ENCODE peak calls at places on chromosomes 3 and 15, in seven cellular contexts. One of them, this sample, is unnamed.

GRCh38 chr3:181493423-181493822 is 218.3 kb upstream of the SOX2 start:
- DNase-seq in stimulated activated CD8-positive, alpha-beta memory T cell treated with anti-CD3 and anti-CD28 coated beads, Interleukin-7, amount 100 ng/mL, for 1 hour: no peak
- DNase-seq in frontal cortex: no peak
- DNase-seq in body of pancreas: no peak
- DNase-seq in mesothelial cell of epicardium: no peak
- DNase-seq in neuronal stem cell: no peak
- DNase-seq in LoVo: no peak
- DNase-seq in this sample: no peak

GRCh38 chr15:100852630-100853029 is 27.0 kb upstream of the ALDH1A3 start:
- DNase-seq in stimulated activated CD8-positive, alpha-beta memory T cell treated with anti-CD3 and anti-CD28 coated beads, Interleukin-7, amount 100 ng/mL, for 1 hour: no peak
- DNase-seq in frontal cortex: no peak
- DNase-seq in body of pancreas: no peak
- DNase-seq in mesothelial cell of epicardium: no peak
- DNase-seq in neuronal stem cell: no peak
- DNase-seq in LoVo: no peak
- DNase-seq in this sample: no peak

GRCh38 chr3:89955141-89955540 is 847.7 kb downstream of the EPHA3 start:
- DNase-seq in stimulated activated CD8-positive, alpha-beta memory T cell treated with anti-CD3 and anti-CD28 coated beads, Interleukin-7, amount 100 ng/mL, for 1 hour: no peak
- DNase-seq in frontal cortex: no peak
- DNase-seq in body of pancreas: no peak
- DNase-seq in mesothelial cell of epicardium: no peak
- DNase-seq in neuronal stem cell: no peak
- DNase-seq in LoVo: no peak
- DNase-seq in this sample: no peak

GRCh38 chr15:76928231-76928630 is 3.3 kb upstream of the RCN2 start:
- DNase-seq in stimulated activated CD8-positive, alpha-beta memory T cell treated with anti-CD3 and anti-CD28 coated beads, Interleukin-7, amount 100 ng/mL, for 1 hour: no peak
- DNase-seq in frontal cortex: no peak
- DNase-seq in body of pancreas: no peak
- DNase-seq in mesothelial cell of epicardium: no peak
- DNase-seq in neuronal stem cell: no peak
- DNase-seq in LoVo: no peak
- DNase-seq in this sample: no peak

GRCh38 chr3:141368062-141368924 is at the start of gene ZBTB38:
- DNase-seq in stimulated activated CD8-positive, alpha-beta memory T cell treated with anti-CD3 and anti-CD28 coated beads, Interleukin-7, amount 100 ng/mL, for 1 hour: no peak
- DNase-seq in frontal cortex: peak
- DNase-seq in body of pancreas: peak
- DNase-seq in mesothelial cell of epicardium: peak
- DNase-seq in neuronal stem cell: peak
- DNase-seq in LoVo: peak
- DNase-seq in this sample: peak

GRCh38 chr3:141487419-141488345 is 855 bp downstream of the RASA2 start:
- DNase-seq in stimulated activated CD8-positive, alpha-beta memory T cell treated with anti-CD3 and anti-CD28 coated beads, Interleukin-7, amount 100 ng/mL, for 1 hour: peak
- DNase-seq in frontal cortex: peak
- DNase-seq in body of pancreas: peak
- DNase-seq in mesothelial cell of epicardium: peak
- DNase-seq in neuronal stem cell: peak
- DNase-seq in LoVo: peak
- DNase-seq in this sample: peak

GRCh38 chr15:89121414-89121813 is 33.2 kb downstream of the ABHD2 start:
- DNase-seq in stimulated activated CD8-positive, alpha-beta memory T cell treated with anti-CD3 and anti-CD28 coated beads, Interleukin-7, amount 100 ng/mL, for 1 hour: no peak
- DNase-seq in frontal cortex: no peak
- DNase-seq in body of pancreas: peak
- DNase-seq in mesothelial cell of epicardium: no peak
- DNase-seq in neuronal stem cell: no peak
- DNase-seq in LoVo: peak
- DNase-seq in this sample: no peak

GRCh38 chr3:141393151-141394076 is 25.1 kb downstream of the ZBTB38 start:
- DNase-seq in stimulated activated CD8-positive, alpha-beta memory T cell treated with anti-CD3 and anti-CD28 coated beads, Interleukin-7, amount 100 ng/mL, for 1 hour: no peak
- DNase-seq in frontal cortex: no peak
- DNase-seq in body of pancreas: no peak
- DNase-seq in mesothelial cell of epicardium: no peak
- DNase-seq in neuronal stem cell: peak
- DNase-seq in LoVo: no peak
- DNase-seq in this sample: no peak

GRCh38 chr3:21274000-21274671 is 476.9 kb downstream of the ZNF385D start:
- DNase-seq in stimulated activated CD8-positive, alpha-beta memory T cell treated with anti-CD3 and anti-CD28 coated beads, Interleukin-7, amount 100 ng/mL, for 1 hour: no peak
- DNase-seq in frontal cortex: no peak
- DNase-seq in body of pancreas: no peak
- DNase-seq in mesothelial cell of epicardium: no peak
- DNase-seq in neuronal stem cell: no peak
- DNase-seq in LoVo: no peak
- DNase-seq in this sample: no peak

GRCh38 chr3:139326707-139327106 is 17.1 kb upstream of the MRPS22 start:
- DNase-seq in stimulated activated CD8-positive, alpha-beta memory T cell treated with anti-CD3 and anti-CD28 coated beads, Interleukin-7, amount 100 ng/mL, for 1 hour: no peak
- DNase-seq in frontal cortex: no peak
- DNase-seq in body of pancreas: no peak
- DNase-seq in mesothelial cell of epicardium: no peak
- DNase-seq in neuronal stem cell: no peak
- DNase-seq in LoVo: no peak
- DNase-seq in this sample: no peak

GRCh38 chr15:70362350-70362749 is 264.6 kb upstream of the TLE3 start:
- DNase-seq in stimulated activated CD8-positive, alpha-beta memory T cell treated with anti-CD3 and anti-CD28 coated beads, Interleukin-7, amount 100 ng/mL, for 1 hour: no peak
- DNase-seq in frontal cortex: no peak
- DNase-seq in body of pancreas: no peak
- DNase-seq in mesothelial cell of epicardium: no peak
- DNase-seq in neuronal stem cell: no peak
- DNase-seq in LoVo: no peak
- DNase-seq in this sample: no peak

GRCh38 chr15:90871716-90872480 is 3.5 kb downstream of the FURIN start:
- DNase-seq in stimulated activated CD8-positive, alpha-beta memory T cell treated with anti-CD3 and anti-CD28 coated beads, Interleukin-7, amount 100 ng/mL, for 1 hour: no peak
- DNase-seq in frontal cortex: peak
- DNase-seq in body of pancreas: peak
- DNase-seq in mesothelial cell of epicardium: no peak
- DNase-seq in neuronal stem cell: no peak
- DNase-seq in LoVo: no peak
- DNase-seq in this sample: peak

GRCh38 chr15:50652671-50653070 is 33.9 kb downstream of the TRPM7 start:
- DNase-seq in stimulated activated CD8-positive, alpha-beta memory T cell treated with anti-CD3 and anti-CD28 coated beads, Interleukin-7, amount 100 ng/mL, for 1 hour: no peak
- DNase-seq in frontal cortex: no peak
- DNase-seq in body of pancreas: no peak
- DNase-seq in mesothelial cell of epicardium: no peak
- DNase-seq in neuronal stem cell: no peak
- DNase-seq in LoVo: no peak
- DNase-seq in this sample: no peak

GRCh38 chr3:16728762-16729745 is 123.8 kb upstream of the DAZL start:
- DNase-seq in stimulated activated CD8-positive, alpha-beta memory T cell treated with anti-CD3 and anti-CD28 coated beads, Interleukin-7, amount 100 ng/mL, for 1 hour: no peak
- DNase-seq in frontal cortex: no peak
- DNase-seq in body of pancreas: no peak
- DNase-seq in mesothelial cell of epicardium: no peak
- DNase-seq in neuronal stem cell: no peak
- DNase-seq in LoVo: no peak
- DNase-seq in this sample: no peak

GRCh38 chr3:177802151-177802900 is 605.0 kb upstream of the TBL1XR1 start:
- DNase-seq in stimulated activated CD8-positive, alpha-beta memory T cell treated with anti-CD3 and anti-CD28 coated beads, Interleukin-7, amount 100 ng/mL, for 1 hour: no peak
- DNase-seq in frontal cortex: no peak
- DNase-seq in body of pancreas: no peak
- DNase-seq in mesothelial cell of epicardium: no peak
- DNase-seq in neuronal stem cell: no peak
- DNase-seq in LoVo: no peak
- DNase-seq in this sample: peak

GRCh38 chr15:69532066-69532465 is 79.4 kb downstream of the RPLP1 start:
- DNase-seq in stimulated activated CD8-positive, alpha-beta memory T cell treated with anti-CD3 and anti-CD28 coated beads, Interleukin-7, amount 100 ng/mL, for 1 hour: no peak
- DNase-seq in frontal cortex: no peak
- DNase-seq in body of pancreas: no peak
- DNase-seq in mesothelial cell of epicardium: no peak
- DNase-seq in neuronal stem cell: no peak
- DNase-seq in LoVo: no peak
- DNase-seq in this sample: no peak

GRCh38 chr3:180870008-180870733 is 42.3 kb upstream of the FXR1 start:
- DNase-seq in stimulated activated CD8-positive, alpha-beta memory T cell treated with anti-CD3 and anti-CD28 coated beads, Interleukin-7, amount 100 ng/mL, for 1 hour: no peak
- DNase-seq in frontal cortex: no peak
- DNase-seq in body of pancreas: peak
- DNase-seq in mesothelial cell of epicardium: no peak
- DNase-seq in neuronal stem cell: peak
- DNase-seq in LoVo: no peak
- DNase-seq in this sample: peak

GRCh38 chr15:41530363-41530956 is 13.6 kb downstream of the RPAP1 start:
- DNase-seq in stimulated activated CD8-positive, alpha-beta memory T cell treated with anti-CD3 and anti-CD28 coated beads, Interleukin-7, amount 100 ng/mL, for 1 hour: no peak
- DNase-seq in frontal cortex: no peak
- DNase-seq in body of pancreas: no peak
- DNase-seq in mesothelial cell of epicardium: no peak
- DNase-seq in neuronal stem cell: no peak
- DNase-seq in LoVo: no peak
- DNase-seq in this sample: no peak

GRCh38 chr15:68620721-68621528 is 42.1 kb downstream of the CORO2B start:
- DNase-seq in stimulated activated CD8-positive, alpha-beta memory T cell treated with anti-CD3 and anti-CD28 coated beads, Interleukin-7, amount 100 ng/mL, for 1 hour: no peak
- DNase-seq in frontal cortex: peak
- DNase-seq in body of pancreas: peak
- DNase-seq in mesothelial cell of epicardium: no peak
- DNase-seq in neuronal stem cell: no peak
- DNase-seq in LoVo: no peak
- DNase-seq in this sample: peak

GRCh38 chr15:32659340-32659831 is 17.9 kb downstream of the SCG5 start:
- DNase-seq in stimulated activated CD8-positive, alpha-beta memory T cell treated with anti-CD3 and anti-CD28 coated beads, Interleukin-7, amount 100 ng/mL, for 1 hour: no peak
- DNase-seq in frontal cortex: no peak
- DNase-seq in body of pancreas: peak
- DNase-seq in mesothelial cell of epicardium: no peak
- DNase-seq in neuronal stem cell: no peak
- DNase-seq in LoVo: no peak
- DNase-seq in this sample: peak

GRCh38 chr15:45157974-45158373 is 28.2 kb downstream of the DUOX1 start:
- DNase-seq in stimulated activated CD8-positive, alpha-beta memory T cell treated with anti-CD3 and anti-CD28 coated beads, Interleukin-7, amount 100 ng/mL, for 1 hour: no peak
- DNase-seq in frontal cortex: peak
- DNase-seq in body of pancreas: no peak
- DNase-seq in mesothelial cell of epicardium: no peak
- DNase-seq in neuronal stem cell: peak
- DNase-seq in LoVo: no peak
- DNase-seq in this sample: no peak

GRCh38 chr3:68121291-68121690 is 466.9 kb upstream of the SUCLG2 start:
- DNase-seq in stimulated activated CD8-positive, alpha-beta memory T cell treated with anti-CD3 and anti-CD28 coated beads, Interleukin-7, amount 100 ng/mL, for 1 hour: no peak
- DNase-seq in frontal cortex: no peak
- DNase-seq in body of pancreas: no peak
- DNase-seq in mesothelial cell of epicardium: no peak
- DNase-seq in neuronal stem cell: no peak
- DNase-seq in LoVo: no peak
- DNase-seq in this sample: no peak

GRCh38 chr15:98942966-98943584 is 64.5 kb downstream of the PGPEP1L start:
- DNase-seq in stimulated activated CD8-positive, alpha-beta memory T cell treated with anti-CD3 and anti-CD28 coated beads, Interleukin-7, amount 100 ng/mL, for 1 hour: no peak
- DNase-seq in frontal cortex: no peak
- DNase-seq in body of pancreas: no peak
- DNase-seq in mesothelial cell of epicardium: no peak
- DNase-seq in neuronal stem cell: no peak
- DNase-seq in LoVo: no peak
- DNase-seq in this sample: no peak

GRCh38 chr3:171753665-171754408 is 56.4 kb downstream of the PLD1 start:
- DNase-seq in stimulated activated CD8-positive, alpha-beta memory T cell treated with anti-CD3 and anti-CD28 coated beads, Interleukin-7, amount 100 ng/mL, for 1 hour: no peak
- DNase-seq in frontal cortex: no peak
- DNase-seq in body of pancreas: no peak
- DNase-seq in mesothelial cell of epicardium: no peak
- DNase-seq in neuronal stem cell: no peak
- DNase-seq in LoVo: no peak
- DNase-seq in this sample: no peak

GRCh38 chr15:69939513-69940440 is 157.9 kb downstream of the TLE3 start:
- DNase-seq in stimulated activated CD8-positive, alpha-beta memory T cell treated with anti-CD3 and anti-CD28 coated beads, Interleukin-7, amount 100 ng/mL, for 1 hour: no peak
- DNase-seq in frontal cortex: peak
- DNase-seq in body of pancreas: no peak
- DNase-seq in mesothelial cell of epicardium: no peak
- DNase-seq in neuronal stem cell: peak
- DNase-seq in LoVo: no peak
- DNase-seq in this sample: no peak

GRCh38 chr3:177150970-177151627 is 46.2 kb downstream of the TBL1XR1 start:
- DNase-seq in stimulated activated CD8-positive, alpha-beta memory T cell treated with anti-CD3 and anti-CD28 coated beads, Interleukin-7, amount 100 ng/mL, for 1 hour: no peak
- DNase-seq in frontal cortex: no peak
- DNase-seq in body of pancreas: no peak
- DNase-seq in mesothelial cell of epicardium: no peak
- DNase-seq in neuronal stem cell: no peak
- DNase-seq in LoVo: peak
- DNase-seq in this sample: no peak

GRCh38 chr15:77181305-77182074 is 110.6 kb upstream of the TSPAN3 start:
- DNase-seq in stimulated activated CD8-positive, alpha-beta memory T cell treated with anti-CD3 and anti-CD28 coated beads, Interleukin-7, amount 100 ng/mL, for 1 hour: no peak
- DNase-seq in frontal cortex: no peak
- DNase-seq in body of pancreas: no peak
- DNase-seq in mesothelial cell of epicardium: no peak
- DNase-seq in neuronal stem cell: no peak
- DNase-seq in LoVo: no peak
- DNase-seq in this sample: no peak

GRCh38 chr3:191686626-191687025 is 225.7 kb downstream of the PYDC2 start:
- DNase-seq in stimulated activated CD8-positive, alpha-beta memory T cell treated with anti-CD3 and anti-CD28 coated beads, Interleukin-7, amount 100 ng/mL, for 1 hour: no peak
- DNase-seq in frontal cortex: no peak
- DNase-seq in body of pancreas: no peak
- DNase-seq in mesothelial cell of epicardium: no peak
- DNase-seq in neuronal stem cell: no peak
- DNase-seq in LoVo: no peak
- DNase-seq in this sample: no peak

GRCh38 chr3:69051796-69052566 is at the start of gene TMF1:
- DNase-seq in stimulated activated CD8-positive, alpha-beta memory T cell treated with anti-CD3 and anti-CD28 coated beads, Interleukin-7, amount 100 ng/mL, for 1 hour: peak
- DNase-seq in frontal cortex: peak
- DNase-seq in body of pancreas: peak
- DNase-seq in mesothelial cell of epicardium: peak
- DNase-seq in neuronal stem cell: peak
- DNase-seq in LoVo: peak
- DNase-seq in this sample: peak

GRCh38 chr15:31434418-31435255 is 108.0 kb downstream of the KLF13 start:
- DNase-seq in stimulated activated CD8-positive, alpha-beta memory T cell treated with anti-CD3 and anti-CD28 coated beads, Interleukin-7, amount 100 ng/mL, for 1 hour: peak
- DNase-seq in frontal cortex: no peak
- DNase-seq in body of pancreas: peak
- DNase-seq in mesothelial cell of epicardium: no peak
- DNase-seq in neuronal stem cell: no peak
- DNase-seq in LoVo: no peak
- DNase-seq in this sample: peak

GRCh38 chr3:64651791-64652241 is 36.0 kb downstream of the ADAMTS9 start:
- DNase-seq in stimulated activated CD8-positive, alpha-beta memory T cell treated with anti-CD3 and anti-CD28 coated beads, Interleukin-7, amount 100 ng/mL, for 1 hour: no peak
- DNase-seq in frontal cortex: no peak
- DNase-seq in body of pancreas: peak
- DNase-seq in mesothelial cell of epicardium: no peak
- DNase-seq in neuronal stem cell: no peak
- DNase-seq in LoVo: no peak
- DNase-seq in this sample: no peak

GRCh38 chr3:189277711-189278110 is 105.9 kb downstream of the TPRG1 start:
- DNase-seq in stimulated activated CD8-positive, alpha-beta memory T cell treated with anti-CD3 and anti-CD28 coated beads, Interleukin-7, amount 100 ng/mL, for 1 hour: no peak
- DNase-seq in frontal cortex: no peak
- DNase-seq in body of pancreas: no peak
- DNase-seq in mesothelial cell of epicardium: no peak
- DNase-seq in neuronal stem cell: no peak
- DNase-seq in LoVo: no peak
- DNase-seq in this sample: no peak

GRCh38 chr3:52487788-52488691 is 7.1 kb upstream of the STAB1 start:
- DNase-seq in stimulated activated CD8-positive, alpha-beta memory T cell treated with anti-CD3 and anti-CD28 coated beads, Interleukin-7, amount 100 ng/mL, for 1 hour: no peak
- DNase-seq in frontal cortex: no peak
- DNase-seq in body of pancreas: no peak
- DNase-seq in mesothelial cell of epicardium: no peak
- DNase-seq in neuronal stem cell: no peak
- DNase-seq in LoVo: no peak
- DNase-seq in this sample: no peak

GRCh38 chr3:172356427-172356826 is 91.8 kb downstream of the GHSR start:
- DNase-seq in stimulated activated CD8-positive, alpha-beta memory T cell treated with anti-CD3 and anti-CD28 coated beads, Interleukin-7, amount 100 ng/mL, for 1 hour: no peak
- DNase-seq in frontal cortex: no peak
- DNase-seq in body of pancreas: no peak
- DNase-seq in mesothelial cell of epicardium: no peak
- DNase-seq in neuronal stem cell: no peak
- DNase-seq in LoVo: no peak
- DNase-seq in this sample: no peak

GRCh38 chr3:18378218-18378617 is 46.9 kb downstream of the SATB1 start:
- DNase-seq in stimulated activated CD8-positive, alpha-beta memory T cell treated with anti-CD3 and anti-CD28 coated beads, Interleukin-7, amount 100 ng/mL, for 1 hour: no peak
- DNase-seq in frontal cortex: no peak
- DNase-seq in body of pancreas: no peak
- DNase-seq in mesothelial cell of epicardium: no peak
- DNase-seq in neuronal stem cell: no peak
- DNase-seq in LoVo: no peak
- DNase-seq in this sample: no peak

GRCh38 chr15:66782785-66783184 is 80.7 kb downstream of the SMAD6 start:
- DNase-seq in stimulated activated CD8-positive, alpha-beta memory T cell treated with anti-CD3 and anti-CD28 coated beads, Interleukin-7, amount 100 ng/mL, for 1 hour: no peak
- DNase-seq in frontal cortex: no peak
- DNase-seq in body of pancreas: no peak
- DNase-seq in mesothelial cell of epicardium: no peak
- DNase-seq in neuronal stem cell: no peak
- DNase-seq in LoVo: no peak
- DNase-seq in this sample: no peak

GRCh38 chr15:84811828-84812227 is 5.3 kb upstream of the ALPK3 start:
- DNase-seq in stimulated activated CD8-positive, alpha-beta memory T cell treated with anti-CD3 and anti-CD28 coated beads, Interleukin-7, amount 100 ng/mL, for 1 hour: no peak
- DNase-seq in frontal cortex: no peak
- DNase-seq in body of pancreas: no peak
- DNase-seq in mesothelial cell of epicardium: no peak
- DNase-seq in neuronal stem cell: no peak
- DNase-seq in LoVo: no peak
- DNase-seq in this sample: no peak

GRCh38 chr15:32706704-32707103 is 11.1 kb upstream of the GREM1 start:
- DNase-seq in stimulated activated CD8-positive, alpha-beta memory T cell treated with anti-CD3 and anti-CD28 coated beads, Interleukin-7, amount 100 ng/mL, for 1 hour: no peak
- DNase-seq in frontal cortex: no peak
- DNase-seq in body of pancreas: no peak
- DNase-seq in mesothelial cell of epicardium: no peak
- DNase-seq in neuronal stem cell: no peak
- DNase-seq in LoVo: peak
- DNase-seq in this sample: no peak

This sample was measured in thyroid gland.